ENCODE peak calls at places on chromosomes 2 and 18, in seven cellular contexts. One of them, this sample, is unnamed.

GRCh38 chr2:53952519-53952918 is 18.3 kb downstream of the PSME4 start:
- DNase-seq in upper lobe of left lung: no peak
- DNase-seq in uterus: no peak
- DNase-seq in A549: no peak
- DNase-seq in body of pancreas: no peak
- DNase-seq in right lobe of liver: no peak
- DNase-seq in HepG2: no peak
- DNase-seq in this sample: no peak

GRCh38 chr2:437772-438393 is 150.0 kb upstream of the ALKAL2 start:
- DNase-seq in upper lobe of left lung: peak; percentile 63
- DNase-seq in uterus: no peak
- DNase-seq in A549: no peak
- DNase-seq in body of pancreas: peak; percentile 73
- DNase-seq in right lobe of liver: no peak
- DNase-seq in HepG2: no peak
- DNase-seq in this sample: peak; percentile 73

GRCh38 chr2:212364106-212364505 is 174.5 kb downstream of the ERBB4 start:
- DNase-seq in upper lobe of left lung: no peak
- DNase-seq in uterus: no peak
- DNase-seq in A549: no peak
- DNase-seq in body of pancreas: no peak
- DNase-seq in right lobe of liver: no peak
- DNase-seq in HepG2: no peak
- DNase-seq in this sample: no peak

GRCh38 chr18:34494359-34494696 is 215.8 kb upstream of the DTNA start:
- DNase-seq in upper lobe of left lung: no peak
- DNase-seq in uterus: no peak
- DNase-seq in A549: no peak
- DNase-seq in body of pancreas: peak; percentile 8
- DNase-seq in right lobe of liver: no peak
- DNase-seq in HepG2: peak; percentile 3
- DNase-seq in this sample: no peak

GRCh38 chr2:12428324-12428723 is 288.4 kb upstream of the TRIB2 start:
- DNase-seq in upper lobe of left lung: no peak
- DNase-seq in uterus: no peak
- DNase-seq in A549: no peak
- DNase-seq in body of pancreas: no peak
- DNase-seq in right lobe of liver: no peak
- DNase-seq in HepG2: no peak
- DNase-seq in this sample: no peak

GRCh38 chr2:138893746-138894145 is 113.6 kb upstream of the NXPH2 start:
- DNase-seq in upper lobe of left lung: no peak
- DNase-seq in uterus: no peak
- DNase-seq in A549: no peak
- DNase-seq in body of pancreas: no peak
- DNase-seq in right lobe of liver: no peak
- DNase-seq in HepG2: no peak
- DNase-seq in this sample: no peak

GRCh38 chr2:95025406-95026319 is at the start of gene MAL:
- DNase-seq in upper lobe of left lung: no peak
- DNase-seq in uterus: no peak
- DNase-seq in A549: no peak
- DNase-seq in body of pancreas: no peak
- DNase-seq in right lobe of liver: no peak
- DNase-seq in HepG2: no peak
- DNase-seq in this sample: no peak

GRCh38 chr2:84823788-84824187 is 57.1 kb downstream of the TRABD2A start:
- DNase-seq in upper lobe of left lung: no peak
- DNase-seq in uterus: no peak
- DNase-seq in A549: no peak
- DNase-seq in body of pancreas: no peak
- DNase-seq in right lobe of liver: no peak
- DNase-seq in HepG2: no peak
- DNase-seq in this sample: no peak

GRCh38 chr2:196592912-196593881 is 46.3 kb upstream of the CCDC150 start:
- DNase-seq in upper lobe of left lung: peak; percentile 33
- DNase-seq in uterus: no peak
- DNase-seq in A549: peak; percentile 60
- DNase-seq in body of pancreas: peak; percentile 3
- DNase-seq in right lobe of liver: peak; percentile 51
- DNase-seq in HepG2: no peak
- DNase-seq in this sample: peak; percentile 15

GRCh38 chr2:231680284-231680991 is 27.9 kb upstream of the PTMA start:
- DNase-seq in upper lobe of left lung: peak; percentile 61
- DNase-seq in uterus: no peak
- DNase-seq in A549: no peak
- DNase-seq in body of pancreas: peak; percentile 57
- DNase-seq in right lobe of liver: peak; percentile 71
- DNase-seq in HepG2: peak; percentile 65
- DNase-seq in this sample: no peak

GRCh38 chr2:216635171-216635570 is 2.0 kb downstream of the IGFBP2 start:
- DNase-seq in upper lobe of left lung: no peak
- DNase-seq in uterus: no peak
- DNase-seq in A549: no peak
- DNase-seq in body of pancreas: no peak
- DNase-seq in right lobe of liver: no peak
- DNase-seq in HepG2: no peak
- DNase-seq in this sample: no peak

GRCh38 chr18:76131738-76132137 is 363.3 kb downstream of the ZNF516 start:
- DNase-seq in upper lobe of left lung: no peak
- DNase-seq in uterus: no peak
- DNase-seq in A549: no peak
- DNase-seq in body of pancreas: no peak
- DNase-seq in right lobe of liver: no peak
- DNase-seq in HepG2: no peak
- DNase-seq in this sample: peak; percentile 40

GRCh38 chr18:8117008-8117376 is 492.2 kb upstream of the RAB12 start:
- DNase-seq in upper lobe of left lung: no peak
- DNase-seq in uterus: no peak
- DNase-seq in A549: no peak
- DNase-seq in body of pancreas: no peak
- DNase-seq in right lobe of liver: no peak
- DNase-seq in HepG2: no peak
- DNase-seq in this sample: no peak

GRCh38 chr2:84779781-84780180 is 101.1 kb downstream of the TRABD2A start:
- DNase-seq in upper lobe of left lung: no peak
- DNase-seq in uterus: no peak
- DNase-seq in A549: no peak
- DNase-seq in body of pancreas: no peak
- DNase-seq in right lobe of liver: no peak
- DNase-seq in HepG2: no peak
- DNase-seq in this sample: no peak

DNA sequence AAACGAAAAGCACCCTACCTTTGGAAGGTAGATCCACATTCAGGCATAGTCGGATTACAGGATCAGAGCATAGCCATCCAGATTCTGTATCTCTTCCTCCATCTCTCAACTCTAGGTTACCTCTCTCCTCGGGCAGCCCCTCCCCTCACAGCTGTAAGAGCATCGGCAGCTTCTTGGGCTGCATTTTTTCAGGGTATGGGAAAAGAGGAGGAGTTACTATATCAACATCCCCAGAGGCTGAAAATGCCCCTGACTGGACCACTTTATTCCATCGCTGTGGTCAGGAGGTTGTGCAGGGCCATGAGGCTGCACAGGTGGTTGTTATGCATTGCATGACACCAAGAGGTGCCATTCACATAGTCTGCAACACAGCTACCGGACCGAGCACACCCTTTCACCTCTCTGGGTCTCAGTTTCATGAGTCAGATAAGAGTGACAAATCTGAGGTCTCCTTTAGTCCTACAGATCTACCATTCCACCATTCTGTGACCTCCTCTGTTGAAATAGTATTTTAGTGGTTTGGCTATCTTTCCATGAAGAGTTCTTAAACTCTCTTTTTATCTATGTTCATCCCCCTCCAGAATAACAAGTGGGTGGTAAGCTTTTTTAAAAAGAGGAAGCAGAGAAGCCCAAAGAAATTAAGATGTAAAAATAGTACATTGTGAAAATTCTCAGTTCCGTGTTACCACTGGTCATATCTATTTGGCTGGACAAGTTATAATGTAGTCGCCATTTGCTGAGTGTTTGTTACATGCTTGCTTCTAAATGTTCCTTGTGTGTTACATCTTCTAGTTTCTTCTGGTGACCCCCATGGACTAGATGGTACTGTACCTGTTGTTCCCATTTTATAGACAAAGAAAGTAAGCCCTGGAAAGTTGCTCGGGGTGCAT is 56.6 kb upstream of the SLC1A4 start:
- DNase-seq in upper lobe of left lung: no peak
- DNase-seq in uterus: no peak
- DNase-seq in A549: no peak
- DNase-seq in body of pancreas: no peak
- DNase-seq in right lobe of liver: no peak
- DNase-seq in HepG2: no peak
- DNase-seq in this sample: peak; percentile 80
- TF ChIP-seq POLR2A in upper lobe of left lung: no peak
- TF ChIP-seq POLR2A in uterus: no peak
- TF ChIP-seq POLR2A in A549: no peak
- TF ChIP-seq POLR2A in body of pancreas: no peak
- TF ChIP-seq POLR2A in right lobe of liver: no peak
- TF ChIP-seq POLR2A in HepG2: no peak
- TF ChIP-seq POLR2A in this sample: no peak

GRCh38 chr18:63316612-63317555 is 2.7 kb downstream of the BCL2 start:
- DNase-seq in upper lobe of left lung: no peak
- DNase-seq in uterus: no peak
- DNase-seq in A549: no peak
- DNase-seq in body of pancreas: no peak
- DNase-seq in right lobe of liver: no peak
- DNase-seq in HepG2: no peak
- DNase-seq in this sample: peak; percentile 38

GRCh38 chr18:63318882-63319382 is 637 bp downstream of the BCL2 start:
- DNase-seq in upper lobe of left lung: no peak
- DNase-seq in uterus: no peak
- DNase-seq in A549: no peak
- DNase-seq in body of pancreas: no peak
- DNase-seq in right lobe of liver: no peak
- DNase-seq in HepG2: no peak
- DNase-seq in this sample: no peak

GRCh38 chr18:63317982-63318881 is 1.3 kb downstream of the BCL2 start:
- DNase-seq in upper lobe of left lung: peak; percentile 61
- DNase-seq in uterus: peak; percentile 80
- DNase-seq in A549: no peak
- DNase-seq in body of pancreas: peak; percentile 63
- DNase-seq in right lobe of liver: peak; percentile 49
- DNase-seq in HepG2: no peak
- DNase-seq in this sample: peak; percentile 89

GRCh38 chr18:63315879-63316278 is 3.7 kb downstream of the BCL2 start:
- DNase-seq in upper lobe of left lung: no peak
- DNase-seq in uterus: no peak
- DNase-seq in A549: no peak
- DNase-seq in body of pancreas: no peak
- DNase-seq in right lobe of liver: no peak
- DNase-seq in HepG2: no peak
- DNase-seq in this sample: no peak

GRCh38 chr18:63317556-63317946 is 2.0 kb downstream of the BCL2 start:
- DNase-seq in upper lobe of left lung: no peak
- DNase-seq in uterus: no peak
- DNase-seq in A549: no peak
- DNase-seq in body of pancreas: no peak
- DNase-seq in right lobe of liver: no peak
- DNase-seq in HepG2: no peak
- DNase-seq in this sample: peak; percentile 31
- H3K4me3 ChIP-seq in upper lobe of left lung: peak overlapping the region; percentile 90
- H3K4me3 ChIP-seq in uterus: peak overlapping the region; percentile 76
- H3K4me3 ChIP-seq in A549: no peak overlapping the region
- H3K4me3 ChIP-seq in body of pancreas: no peak overlapping the region
- H3K4me3 ChIP-seq in right lobe of liver: peak overlapping the region; percentile 65
- H3K4me3 ChIP-seq in HepG2: no peak overlapping the region
- H3K4me3 ChIP-seq in this sample: peak overlapping the region; percentile 99

DNA sequence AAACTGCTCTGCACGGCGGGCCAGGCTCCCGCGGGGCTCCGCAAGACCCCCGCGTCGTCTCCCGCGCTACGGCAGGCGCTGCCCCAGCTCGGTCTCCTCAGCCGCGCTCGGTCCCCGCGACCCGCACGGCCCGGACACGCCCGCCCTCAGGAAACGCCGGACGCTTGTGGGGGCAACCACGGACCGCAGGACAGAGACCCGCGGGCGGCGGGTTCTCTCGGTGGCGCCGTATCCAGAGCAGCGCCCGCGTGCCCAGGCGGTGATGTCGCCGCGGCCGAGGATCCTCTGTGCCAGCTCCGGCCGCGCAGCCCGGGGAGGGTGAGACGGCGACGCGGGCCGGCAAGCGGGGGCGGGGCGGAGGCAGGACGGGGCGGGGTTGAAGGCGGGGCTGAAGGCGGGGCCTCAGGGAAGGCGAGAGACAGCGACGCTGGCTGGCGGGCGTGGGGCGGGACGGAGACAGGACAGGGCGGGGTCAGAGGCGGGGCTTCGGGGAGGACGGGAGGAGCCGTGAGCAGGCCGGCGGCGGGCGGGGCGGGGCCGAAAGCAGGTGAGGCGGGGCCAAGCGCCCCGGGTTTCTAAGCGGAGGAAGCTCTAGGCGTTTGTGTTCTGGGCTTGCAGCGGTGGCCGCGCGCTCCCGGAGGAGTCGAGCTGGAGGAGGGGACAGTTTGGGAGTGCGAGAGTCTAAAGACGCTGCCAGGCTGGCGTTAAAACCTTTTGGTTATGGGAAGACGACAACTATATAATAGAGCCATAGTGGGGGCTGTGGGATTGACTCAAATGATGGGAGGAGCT is at the start of gene DSEL:
- DNase-seq in upper lobe of left lung: peak; percentile 97
- DNase-seq in uterus: peak; percentile 98
- DNase-seq in A549: peak; percentile 53
- DNase-seq in body of pancreas: peak; percentile 96
- DNase-seq in right lobe of liver: peak; percentile 99
- DNase-seq in HepG2: peak; percentile 74
- DNase-seq in this sample: peak; percentile 84
- TF ChIP-seq POLR2A in upper lobe of left lung: peak; percentile 12
- TF ChIP-seq POLR2A in uterus: peak; percentile 42
- TF ChIP-seq POLR2A in A549: peak; percentile 26
- TF ChIP-seq POLR2A in body of pancreas: peak; percentile 70
- TF ChIP-seq POLR2A in right lobe of liver: peak; percentile 73
- TF ChIP-seq POLR2A in HepG2: no peak
- TF ChIP-seq POLR2A in this sample: no peak

GRCh38 chr18:9401166-9401565 is 66.6 kb downstream of the TWSG1 start:
- DNase-seq in upper lobe of left lung: no peak
- DNase-seq in uterus: no peak
- DNase-seq in A549: no peak
- DNase-seq in body of pancreas: no peak
- DNase-seq in right lobe of liver: no peak
- DNase-seq in HepG2: no peak
- DNase-seq in this sample: no peak

GRCh38 chr18:9403795-9404564 is 69.4 kb downstream of the TWSG1 start:
- DNase-seq in upper lobe of left lung: no peak
- DNase-seq in uterus: no peak
- DNase-seq in A549: no peak
- DNase-seq in body of pancreas: no peak
- DNase-seq in right lobe of liver: no peak
- DNase-seq in HepG2: peak; percentile 54
- DNase-seq in this sample: peak; percentile 9

GRCh38 chr18:9405130-9405529 is 70.2 kb upstream of the RALBP1 start:
- DNase-seq in upper lobe of left lung: no peak
- DNase-seq in uterus: no peak
- DNase-seq in A549: no peak
- DNase-seq in body of pancreas: no peak
- DNase-seq in right lobe of liver: no peak
- DNase-seq in HepG2: no peak
- DNase-seq in this sample: no peak

GRCh38 chr18:9405977-9406376 is 69.3 kb upstream of the RALBP1 start:
- DNase-seq in upper lobe of left lung: no peak
- DNase-seq in uterus: no peak
- DNase-seq in A549: no peak
- DNase-seq in body of pancreas: no peak
- DNase-seq in right lobe of liver: no peak
- DNase-seq in HepG2: no peak
- DNase-seq in this sample: no peak

GRCh38 chr18:9404565-9405060 is 70.0 kb downstream of the TWSG1 start:
- DNase-seq in upper lobe of left lung: peak; percentile 50
- DNase-seq in uterus: peak; percentile 55
- DNase-seq in A549: no peak
- DNase-seq in body of pancreas: no peak
- DNase-seq in right lobe of liver: no peak
- DNase-seq in HepG2: no peak
- DNase-seq in this sample: no peak
- H3K4me3 ChIP-seq in upper lobe of left lung: peak overlapping the region; percentile 17
- H3K4me3 ChIP-seq in uterus: no peak overlapping the region
- H3K4me3 ChIP-seq in A549: no peak overlapping the region
- H3K4me3 ChIP-seq in body of pancreas: no peak overlapping the region
- H3K4me3 ChIP-seq in right lobe of liver: no peak overlapping the region
- H3K4me3 ChIP-seq in HepG2: no peak overlapping the region
- H3K4me3 ChIP-seq in this sample: no peak overlapping the region